ENCODE peak calls at places on chromosomes 12 and 14, in five cellular contexts. C, J, T, K and Y are unnamed samples.

GRCh38 chr14:90924618-90925345 is 108.6 kb upstream of the TTC7B start:
- DNase-seq in C (no peak), J (no peak), T (no peak), K (no peak), Y (peak)

GRCh38 chr12:76627346-76628135 is 68.0 kb upstream of the OSBPL8 start:
- DNase-seq in C (no peak), J (no peak), T (no peak), K (no peak), Y (no peak)

GRCh38 chr14:98137626-98138025 is 1134.4 kb downstream of the BCL11B start:
- DNase-seq in C (no peak), J (no peak), T (no peak), K (no peak), Y (no peak)

GRCh38 chr14:74649167-74649566 is 37.1 kb upstream of the LTBP2 start:
- DNase-seq in C (peak), J (no peak), T (no peak), K (no peak), Y (no peak)

GRCh38 chr12:117093431-117093830 is 5.8 kb downstream of the TESC start:
- DNase-seq in C (no peak), J (no peak), T (no peak), K (no peak), Y (no peak)

GRCh38 chr14:31439554-31439953 is 17.8 kb downstream of the DTD2 start:
- DNase-seq in C (no peak), J (no peak), T (no peak), K (no peak), Y (no peak)

GRCh38 chr12:2812290-2813213 is at the start of gene ITFG2:
- DNase-seq in C (peak), J (peak), T (peak), K (peak), Y (peak)

GRCh38 chr14:95664046-95664445 is 22.2 kb upstream of the TCL1B start:
- DNase-seq in C (no peak), J (no peak), T (no peak), K (no peak), Y (no peak)

GRCh38 chr14:74735113-74735512 is 22.2 kb downstream of the FCF1 start:
- DNase-seq in C (no peak), J (no peak), T (no peak), K (no peak), Y (no peak)

GRCh38 chr14:104112609-104113571 is 25.5 kb upstream of the KIF26A start:
- DNase-seq in C (no peak), J (peak), T (no peak), K (no peak), Y (no peak)

GRCh38 chr12:31322651-31323248 is 3.2 kb downstream of the SINHCAF start:
- DNase-seq in C (no peak), J (no peak), T (no peak), K (no peak), Y (peak)

GRCh38 chr14:74257078-74257987 is 18.1 kb downstream of the VSX2 start:
- DNase-seq in C (peak), J (peak), T (no peak), K (no peak), Y (peak)

GRCh38 chr12:76549131-76549530 is 10.4 kb downstream of the OSBPL8 start:
- DNase-seq in C (no peak), J (no peak), T (no peak), K (no peak), Y (peak)

GRCh38 chr14:94043111-94043755 is 17.1 kb downstream of the OTUB2 start:
- DNase-seq in C (no peak), J (no peak), T (no peak), K (no peak), Y (peak)

GRCh38 chr14:58171090-58171489 is 19.1 kb upstream of the ARMH4 start:
- DNase-seq in C (peak), J (peak), T (peak), K (peak), Y (peak)

GRCh38 chr14:72476657-72477499 is 417.0 kb downstream of the DPF3 start:
- DNase-seq in C (no peak), J (no peak), T (no peak), K (peak), Y (peak)

GRCh38 chr12:32493282-32493681 is 93.9 kb downstream of the FGD4 start:
- DNase-seq in C (no peak), J (no peak), T (no peak), K (no peak), Y (no peak)

GRCh38 chr14:22510527-22511110 is 78.4 kb downstream of the DAD1 start:
- DNase-seq in C (no peak), J (no peak), T (no peak), K (no peak), Y (peak)

GRCh38 chr12:24853588-24853987 is 95.3 kb downstream of the BCAT1 start:
- DNase-seq in C (peak), J (no peak), T (no peak), K (no peak), Y (peak)

GRCh38 chr12:20561886-20562285 is 133.2 kb upstream of the SLCO1C1 start:
- DNase-seq in C (no peak), J (no peak), T (no peak), K (no peak), Y (peak)
- TF ChIP-seq MXI1 in C (no peak), J (no peak), T (no peak), K (no peak), Y (no peak)

GRCh38 chr12:95216704-95217376 is 427 bp downstream of the FGD6 start:
- DNase-seq in C (no peak), J (peak), T (peak), K (no peak), Y (no peak)
- TF ChIP-seq RAD21 in C (no peak), J (peak), T (no peak), K (no peak), Y (no peak)

GRCh38 chr12:11727133-11727664 is 77.7 kb downstream of the ETV6 start:
- DNase-seq in C (no peak), J (no peak), T (peak), K (peak), Y (no peak)
- TF ChIP-seq MXI1 in C (no peak), J (no peak), T (no peak), K (peak), Y (no peak)

GRCh38 chr14:38297681-38298080 is 41.8 kb upstream of the CLEC14A start:
- DNase-seq in C (no peak), J (no peak), T (no peak), K (no peak), Y (peak)
- TF ChIP-seq RAD21 in C (no peak), J (no peak), T (no peak), K (no peak), Y (no peak)

GRCh38 chr12:53219956-53220856 is 11.8 kb downstream of the RARG start:
- DNase-seq in C (peak), J (peak), T (peak), K (no peak), Y (peak)
- TF ChIP-seq MXI1 in C (no peak), J (peak), T (no peak), K (no peak), Y (no peak)

GRCh38 chr12:66776974-66777373 is 98.1 kb upstream of the GRIP1 start:
- DNase-seq in C (no peak), J (no peak), T (no peak), K (peak), Y (no peak)
- TF ChIP-seq RAD21 in C (no peak), J (no peak), T (no peak), K (no peak), Y (no peak)

GRCh38 chr12:14883663-14884062 is 2.0 kb downstream of the MGP start:
- DNase-seq in C (no peak), J (no peak), T (no peak), K (no peak), Y (no peak)
- TF ChIP-seq MXI1 in C (no peak), J (no peak), T (no peak), K (no peak), Y (no peak)

DNA sequence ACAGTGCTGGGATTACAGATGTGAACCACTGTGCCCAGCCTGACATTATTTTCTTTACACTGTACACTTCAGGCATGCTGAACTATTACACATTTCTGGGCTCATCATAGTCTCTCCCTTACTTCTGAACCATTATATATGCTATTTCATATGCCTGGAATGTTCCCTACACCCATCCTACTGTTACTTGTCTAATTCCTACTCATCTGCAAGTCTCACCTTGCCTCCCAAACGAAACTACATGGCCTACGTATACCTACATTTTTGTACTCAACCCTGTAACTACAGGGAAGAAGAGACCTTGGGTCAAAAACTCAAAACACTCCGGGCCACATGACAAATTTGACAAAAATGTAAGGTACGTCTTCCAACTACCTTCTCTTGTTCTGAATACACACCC is 9.5 kb upstream of the EEA1 start:
- DNase-seq in C (no peak), J (no peak), T (no peak), K (no peak), Y (no peak)
- TF ChIP-seq RAD21 in C (no peak), J (no peak), T (no peak), K (no peak), Y (no peak)

GRCh38 chr12:62270384-62270783 is 10.2 kb downstream of the USP15 start:
- DNase-seq in C (no peak), J (no peak), T (no peak), K (no peak), Y (no peak)

GRCh38 chr12:62269464-62270228 is 9.4 kb downstream of the USP15 start:
- DNase-seq in C (no peak), J (no peak), T (no peak), K (no peak), Y (no peak)

GRCh38 chr12:62270872-62271271 is 10.7 kb downstream of the USP15 start:
- DNase-seq in C (no peak), J (no peak), T (no peak), K (no peak), Y (no peak)

GRCh38 chr12:62267490-62267889 is 7.3 kb downstream of the USP15 start:
- DNase-seq in C (no peak), J (no peak), T (no peak), K (no peak), Y (no peak)

GRCh38 chr12:62268956-62269355 is 8.8 kb downstream of the USP15 start:
- DNase-seq in C (no peak), J (no peak), T (no peak), K (no peak), Y (peak)
- TF ChIP-seq MXI1 in C (no peak), J (no peak), T (no peak), K (no peak), Y (no peak)